ENCODE peak calls at places on chromosomes 5 and 9, in eight cellular contexts. W is germinal center; T is GM23338; H is T-helper 1 cell; P is hepatocyte; S is memory B cell; Z is mucosa of gallbladder; A is effector memory CD4-positive, alpha-beta T cell. X is an unnamed sample.

GRCh38 chr9:115250646-115251045 is 132.7 kb upstream of the TNC start:
- DNase-seq in W (no peak), A (no peak), S (no peak), T (peak), H (no peak), P (peak), Z (no peak), X (no peak)

GRCh38 chr5:139482050-139482889 is at the start of gene STING1:
- DNase-seq in H (peak), P (peak), Z (peak), S (no peak), W (no peak), T (no peak), A (peak), X (peak)

GRCh38 chr9:91865041-91865440 is 85.0 kb downstream of the ROR2 start:
- DNase-seq in T (no peak), S (no peak), H (no peak), Z (no peak), W (no peak), A (no peak), P (no peak), X (no peak)

GRCh38 chr5:7927466-7928375 is 58.8 kb downstream of the MTRR start:
- DNase-seq in S (peak), A (no peak), H (no peak), T (peak), Z (peak), W (peak), P (peak), X (no peak)

GRCh38 chr9:12874395-12874794 is 99.6 kb downstream of the LURAP1L start:
- DNase-seq in P (no peak), T (no peak), H (no peak), W (no peak), A (no peak), S (no peak), Z (no peak), X (no peak)

GRCh38 chr5:110625376-110625999 is 101.0 kb downstream of the TMEM232 start:
- DNase-seq in P (peak), Z (no peak), T (peak), W (peak), H (no peak), A (no peak), S (no peak), X (no peak)

GRCh38 chr5:73822989-73823339 is 197.0 kb downstream of the ARHGEF28 start:
- DNase-seq in P (peak), A (no peak), Z (peak), W (no peak), S (no peak), H (no peak), T (no peak), X (no peak)

GRCh38 chr9:85742630-85742928 is 825 bp upstream of the AGTPBP1 start:
- DNase-seq in W (no peak), Z (no peak), T (no peak), S (no peak), H (no peak), A (no peak), P (no peak), X (no peak)

GRCh38 chr9:133112361-133113026 is 8.5 kb downstream of the RALGDS start:
- DNase-seq in P (no peak), S (peak), Z (peak), A (peak), T (no peak), W (peak), H (no peak), X (peak)

GRCh38 chr5:139725073-139725830 is 70.4 kb upstream of the PSD2 start:
- DNase-seq in W (no peak), Z (peak), S (no peak), A (no peak), H (no peak), T (no peak), P (peak), X (no peak)

GRCh38 chr9:121887553-121888437 is 205.3 kb downstream of the TTLL11 start:
- DNase-seq in W (no peak), T (no peak), H (no peak), Z (no peak), P (no peak), S (no peak), A (no peak), X (no peak)

GRCh38 chr9:110808599-110808980 is 140.0 kb downstream of the MUSK start:
- DNase-seq in T (no peak), W (no peak), S (no peak), Z (no peak), H (no peak), A (no peak), P (no peak), X (no peak)

GRCh38 chr9:27377811-27378345 is 80.9 kb upstream of the EQTN start:
- DNase-seq in T (no peak), W (peak), H (no peak), P (no peak), S (peak), Z (no peak), A (no peak), X (no peak)

GRCh38 chr5:115840825-115841224 is 540 bp downstream of the ATG12 start:
- DNase-seq in T (no peak), S (no peak), W (no peak), Z (no peak), P (no peak), A (no peak), H (no peak), X (no peak)

GRCh38 chr5:132687995-132688394 is 14.2 kb downstream of the IL4 start:
- DNase-seq in Z (no peak), S (no peak), P (no peak), A (peak), W (no peak), H (no peak), T (no peak), X (peak)

GRCh38 chr5:128084228-128085167 is 932 bp downstream of the SLC12A2 start:
- DNase-seq in S (peak), A (peak), H (peak), W (peak), P (peak), Z (peak), T (peak), X (peak)

GRCh38 chr9:95508968-95509850 is 7.6 kb downstream of the PTCH1 start:
- DNase-seq in S (no peak), W (peak), P (peak), Z (peak), A (peak), H (no peak), T (peak), X (no peak)

GRCh38 chr5:9775339-9775738 is 145.2 kb upstream of the TAS2R1 start:
- DNase-seq in T (no peak), W (no peak), A (no peak), Z (no peak), P (no peak), H (no peak), S (no peak), X (no peak)

GRCh38 chr5:33894566-33894965 is 2.8 kb upstream of the ADAMTS12 start:
- DNase-seq in A (no peak), W (no peak), H (no peak), T (no peak), P (no peak), Z (no peak), S (no peak), X (no peak)

GRCh38 chr9:113619156-113619861 is 155.8 kb downstream of the RGS3 start:
- DNase-seq in Z (peak), A (no peak), H (no peak), T (no peak), S (no peak), P (no peak), W (no peak), X (no peak)

GRCh38 chr5:76608833-76609232 is 14.4 kb downstream of the F2RL2 start:
- DNase-seq in W (no peak), H (no peak), S (no peak), A (no peak), Z (no peak), P (peak), T (no peak), X (no peak)

GRCh38 chr5:106454651-106455415 is 1215.9 kb downstream of the EFNA5 start:
- DNase-seq in W (no peak), T (peak), P (peak), S (no peak), H (no peak), A (no peak), Z (no peak), X (no peak)

GRCh38 chr9:104841601-104842106 is 77.7 kb downstream of the NIPSNAP3B start:
- DNase-seq in W (no peak), A (no peak), T (no peak), Z (no peak), H (no peak), P (no peak), S (no peak), X (no peak)

GRCh38 chr9:5269249-5269715 is 35.2 kb downstream of the RLN2 start:
- DNase-seq in S (no peak), H (no peak), A (no peak), Z (no peak), W (no peak), T (peak), P (peak), X (no peak)

GRCh38 chr9:72863456-72864094 is 89.3 kb downstream of the ALDH1A1 start:
- DNase-seq in Z (no peak), P (no peak), T (no peak), A (no peak), W (no peak), H (no peak), S (no peak), X (no peak)

GRCh38 chr5:50958852-50959457 is 292.5 kb downstream of the PARP8 start:
- DNase-seq in Z (peak), A (no peak), T (peak), S (no peak), W (peak), P (peak), H (no peak), X (no peak)

GRCh38 chr9:138006576-138007233 is 129.1 kb downstream of the CACNA1B start:
- DNase-seq in T (no peak), P (peak), W (no peak), A (no peak), S (no peak), H (no peak), Z (no peak), X (no peak)

GRCh38 chr5:19519448-19519847 is 468.6 kb downstream of the CDH18 start:
- DNase-seq in W (no peak), P (no peak), A (no peak), H (no peak), S (no peak), T (no peak), Z (no peak), X (no peak)

GRCh38 chr9:110479481-110479880 is 100.1 kb downstream of the SVEP1 start:
- DNase-seq in T (no peak), P (no peak), W (no peak), Z (no peak), A (no peak), H (no peak), S (no peak), X (no peak)

GRCh38 chr5:179766021-179766725 is 27.6 kb upstream of the LTC4S start:
- DNase-seq in T (no peak), Z (no peak), S (no peak), W (no peak), A (no peak), H (no peak), P (no peak), X (no peak)

GRCh38 chr9:8857330-8858249 is 1058.0 kb upstream of the DMAC1 start:
- DNase-seq in P (peak), S (no peak), Z (peak), W (no peak), T (peak), A (no peak), H (no peak), X (no peak)

X was measured in T-helper 22 cell.